ENCODE peak calls at places on chromosomes 12 and 14, in five cellular contexts. S is adrenal gland, Z is upper lobe of right lung, V is neural progenitor cell, F is GM23338. P is an unnamed sample.
A peak's percentile ranks its signal among the peaks of the same experiment; 100 is the strongest.

GRCh38 chr14:36646664-36647416 is 14.8 kb upstream of the PAX9 start:
- DNase-seq in S (no peak), Z (no peak), V (peak; percentile 70), F (peak; percentile 67), P (no peak)

GRCh38 chr14:103871596-103872480 is 24.5 kb upstream of the PPP1R13B start:
- DNase-seq in S (no peak), Z (peak; percentile 92), V (peak; percentile 72), F (peak; percentile 81), P (peak; percentile 32)

GRCh38 chr14:95240859-95241813 is 78.6 kb downstream of the CLMN start:
- DNase-seq in S (no peak), Z (no peak), V (no peak), F (no peak), P (no peak)

GRCh38 chr12:12064596-12064995 is 6.1 kb upstream of the BCL2L14 start:
- DNase-seq in S (no peak), Z (no peak), V (no peak), F (no peak), P (no peak)

GRCh38 chr12:121778567-121779421 is 14.7 kb downstream of the RHOF start:
- DNase-seq in S (no peak), Z (no peak), V (no peak), F (no peak), P (no peak)

GRCh38 chr14:79580414-79580813 is 630.9 kb downstream of the DIO2 start:
- DNase-seq in S (no peak), Z (no peak), V (no peak), F (no peak), P (no peak)

GRCh38 chr12:69897744-69898143 is 72.7 kb downstream of the MYRFL start:
- DNase-seq in S (no peak), Z (no peak), V (no peak), F (peak; percentile 51), P (no peak)

GRCh38 chr14:22900088-22900799 is 17.2 kb downstream of the REM2 start:
- DNase-seq in S (peak; percentile 32), Z (no peak), V (peak; percentile 86), F (peak; percentile 90), P (no peak)

GRCh38 chr12:77151030-77151429 is 85.7 kb upstream of the E2F7 start:
- DNase-seq in S (no peak), Z (no peak), V (no peak), F (no peak), P (no peak)

GRCh38 chr12:13230500-13230899 is 34.0 kb downstream of the EMP1 start:
- DNase-seq in S (no peak), Z (no peak), V (no peak), F (no peak), P (no peak)

GRCh38 chr14:35973770-35974169 is 147.6 kb downstream of the BRMS1L start:
- DNase-seq in S (no peak), Z (no peak), V (no peak), F (no peak), P (no peak)

GRCh38 chr12:81300454-81300853 is 222.6 kb downstream of the ACSS3 start:
- DNase-seq in S (no peak), Z (no peak), V (peak; percentile 9), F (peak; percentile 59), P (no peak)

GRCh38 chr12:87667378-87667777 is 361.8 kb downstream of the C12orf50 start:
- DNase-seq in S (no peak), Z (no peak), V (no peak), F (peak; percentile 6), P (no peak)
- TF ChIP-seq CTCF in S (no peak), Z (peak; percentile 24), V (no peak), F (no peak), P (no peak)

DNA sequence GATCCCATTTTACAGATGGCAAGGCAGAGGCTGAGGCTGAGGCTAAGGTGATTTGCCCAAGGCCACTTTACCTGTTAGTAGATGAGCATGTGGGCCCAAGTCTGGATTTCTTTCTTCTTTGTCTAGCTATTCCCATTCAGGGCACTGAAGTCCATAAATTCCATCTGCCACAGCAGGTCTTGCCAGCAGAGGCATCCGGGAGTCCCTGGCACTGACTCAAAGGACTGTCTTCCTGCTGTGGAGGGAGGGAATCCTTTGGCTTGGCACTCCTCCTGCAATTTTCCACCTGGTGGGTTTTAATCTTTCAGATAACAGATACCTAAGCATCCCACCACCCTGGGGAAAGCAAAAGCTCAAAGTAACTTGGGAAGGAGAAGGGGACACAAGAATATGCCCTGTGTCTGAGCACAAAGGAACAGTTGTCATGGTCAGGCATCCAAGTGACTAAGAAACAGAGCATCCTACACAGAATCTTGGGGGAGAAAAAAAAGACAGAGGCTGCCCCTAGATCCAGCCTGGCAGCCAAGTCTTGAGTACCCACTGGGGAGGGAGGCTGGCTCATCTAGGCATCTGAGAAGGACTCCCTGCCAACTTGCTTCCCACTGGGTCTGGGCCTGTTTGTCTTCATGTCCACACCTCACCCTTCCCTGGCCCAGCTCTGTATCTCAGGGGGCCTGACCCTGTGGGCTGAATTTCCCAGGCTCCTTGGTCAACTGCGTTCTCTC is 35.6 kb upstream of the CMKLR1 start:
- DNase-seq in S (no peak), Z (no peak), V (no peak), F (no peak), P (no peak)
- TF ChIP-seq CTCF in S (no peak), Z (no peak), V (no peak), F (no peak), P (no peak)

GRCh38 chr14:73285979-73286378 is 48.7 kb downstream of the PAPLN start:
- DNase-seq in S (no peak), Z (no peak), V (no peak), F (no peak), P (no peak)

GRCh38 chr14:73280903-73281302 is 43.6 kb downstream of the PAPLN start:
- DNase-seq in S (no peak), Z (no peak), V (no peak), F (no peak), P (no peak)

GRCh38 chr14:73287071-73287470 is 49.8 kb downstream of the PAPLN start:
- DNase-seq in S (no peak), Z (no peak), V (peak; percentile 23), F (peak; percentile 57), P (no peak)

GRCh38 chr14:73286598-73286997 is 49.3 kb downstream of the PAPLN start:
- DNase-seq in S (no peak), Z (no peak), V (no peak), F (peak; percentile 79), P (no peak)

DNA sequence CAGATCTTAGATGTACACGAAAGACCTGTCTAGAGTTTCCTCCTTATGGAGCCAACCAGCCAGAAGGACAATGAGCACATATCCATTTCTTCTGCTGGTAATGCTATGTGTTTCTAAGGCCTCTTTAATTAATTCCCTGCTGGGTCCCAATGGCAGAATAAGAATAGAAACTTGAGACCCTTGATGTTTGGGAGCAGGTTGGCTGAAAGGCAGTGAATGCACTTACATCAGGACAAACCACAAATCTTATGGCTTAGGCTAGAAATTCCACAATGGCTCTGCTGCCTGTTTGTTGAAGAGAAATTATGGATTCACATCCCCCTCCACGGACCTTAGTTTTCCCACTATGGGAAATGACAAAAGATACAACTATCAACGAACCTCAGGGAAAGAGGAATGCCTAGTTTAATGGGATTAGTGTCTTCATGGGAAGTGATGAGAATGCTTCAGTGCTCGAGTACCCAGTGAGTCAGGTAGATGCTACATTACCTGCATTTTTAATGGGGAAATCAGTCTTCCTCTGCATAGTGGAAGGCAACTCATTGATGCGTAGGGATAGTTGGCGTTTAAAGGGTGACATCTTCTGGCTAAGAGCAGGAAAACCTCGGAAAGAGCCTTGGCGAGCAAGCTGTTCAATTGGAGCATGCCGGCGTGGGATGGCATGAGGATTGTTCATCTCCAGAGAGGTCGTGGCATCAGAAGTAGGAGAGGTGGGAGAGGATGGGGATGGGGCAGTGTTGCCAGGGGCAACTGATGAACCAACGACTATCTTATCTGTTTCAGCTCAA is 46.5 kb downstream of the PAPLN start:
- DNase-seq in S (no peak), Z (no peak), V (peak; percentile 76), F (peak; percentile 84), P (no peak)
- TF ChIP-seq CTCF in S (no peak), Z (no peak), V (peak; percentile 60), F (peak; percentile 62), P (no peak)

DNA sequence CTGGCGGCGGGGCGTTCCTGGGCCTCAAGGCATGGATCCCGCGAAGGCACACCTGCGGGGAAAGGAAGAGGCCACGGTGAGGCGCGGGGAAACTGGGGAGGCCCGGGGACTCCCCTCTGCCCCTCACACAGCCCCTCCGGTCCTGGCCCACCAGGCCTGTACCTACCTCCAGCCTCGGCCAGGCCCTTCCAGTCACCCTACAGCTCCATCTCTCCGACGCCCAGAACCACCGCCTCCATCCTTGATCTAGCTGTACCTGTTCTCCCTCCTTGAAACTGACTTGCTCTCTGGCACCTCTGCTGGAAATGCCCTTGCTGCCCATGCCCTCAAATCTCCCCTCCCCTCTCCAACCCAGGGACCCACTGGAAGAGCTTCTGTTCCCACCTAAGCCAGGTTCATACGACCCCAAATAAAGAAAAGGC is 1.7 kb downstream of the ANKRD9 start:
- DNase-seq in S (no peak), Z (peak; percentile 61), V (no peak), F (peak; percentile 47), P (no peak)
- TF ChIP-seq CTCF in S (no peak), Z (no peak), V (no peak), F (peak; percentile 13), P (no peak)

GRCh38 chr12:43336962-43337555 is 214.9 kb downstream of the ADAMTS20 start:
- DNase-seq in S (no peak), Z (no peak), V (peak; percentile 33), F (peak; percentile 57), P (no peak)
- TF ChIP-seq CTCF in S (peak; percentile 32), Z (peak; percentile 53), V (peak; percentile 72), F (peak; percentile 78), P (peak; percentile 45)

P was measured in glutamatergic neuron.